ENCODE peak calls at places on chromosomes 13 and 19, in eight cellular contexts. O is GM12865; G is lower leg skin; F is body of pancreas; I is fibroblast of the aortic adventitia; B is brain microvascular endothelial cell; N is B cell; Z is CD8-positive, alpha-beta T cell. R is an unnamed sample.

GRCh38 chr13:49587311-49587847 is 2.0 kb upstream of the RCBTB1 start:
- DNase-seq in G (no peak), O (no peak), F (no peak), Z (no peak), B (peak), N (no peak), I (peak), R (no peak)

GRCh38 chr13:79869326-79869725 is 388.4 kb downstream of the NDFIP2 start:
- DNase-seq in Z (no peak), F (no peak), I (no peak), B (peak), O (no peak), N (no peak), G (no peak), R (peak)

GRCh38 chr13:26589754-26590153 is 32.3 kb downstream of the WASF3 start:
- DNase-seq in O (no peak), I (peak), B (peak), N (no peak), F (peak), G (no peak), Z (no peak), R (no peak)

GRCh38 chr19:21680679-21681078 is 86.7 kb downstream of the ZNF100 start:
- DNase-seq in B (no peak), O (no peak), I (no peak), N (no peak), G (no peak), F (no peak), Z (no peak), R (no peak)

GRCh38 chr19:14519860-14520407 is 1.7 kb upstream of the DNAJB1 start:
- DNase-seq in G (no peak), F (peak), Z (no peak), I (peak), N (no peak), O (no peak), B (no peak), R (peak)

GRCh38 chr19:29547361-29547960 is 21.7 kb downstream of the VSTM2B start:
- DNase-seq in B (no peak), O (no peak), Z (no peak), N (no peak), G (no peak), I (no peak), F (no peak), R (no peak)

GRCh38 chr13:114134944-114135610 is 2.7 kb upstream of the RASA3 start:
- DNase-seq in Z (no peak), G (no peak), N (no peak), B (no peak), F (no peak), O (no peak), I (no peak), R (no peak)

GRCh38 chr19:18280247-18281081 is 958 bp downstream of the JUND start:
- DNase-seq in I (peak), N (peak), F (peak), B (peak), G (peak), O (peak), Z (peak), R (peak)

GRCh38 chr13:43377955-43378354 is 354.6 kb downstream of the DNAJC15 start:
- DNase-seq in Z (no peak), N (no peak), I (peak), G (no peak), B (peak), O (no peak), F (peak), R (no peak)

GRCh38 chr13:32164622-32165268 is 133.2 kb downstream of the FRY start:
- DNase-seq in G (no peak), N (no peak), I (peak), B (peak), F (peak), Z (no peak), O (peak), R (peak)
- TF ChIP-seq CTCF in G (no peak), N (no peak), I (peak), B (peak), F (peak), Z (no peak), O (peak), R (peak)

GRCh38 chr19:49118565-49119410 is at the start of gene C19orf73:
- DNase-seq in B (peak), F (peak), O (peak), N (peak), I (peak), G (peak), Z (peak), R (peak)
- TF ChIP-seq CTCF in B (no peak), F (peak), O (peak), N (peak), I (peak), G (no peak), Z (peak), R (peak)

GRCh38 chr19:40702337-40703012 is 12.0 kb upstream of the NUMBL start:
- DNase-seq in B (no peak), F (peak), Z (no peak), O (no peak), N (no peak), I (peak), G (no peak), R (no peak)
- TF ChIP-seq CTCF in B (peak), F (peak), Z (no peak), O (no peak), N (no peak), I (peak), G (no peak), R (no peak)

GRCh38 chr13:95154441-95154886 is 146.8 kb downstream of the ABCC4 start:
- DNase-seq in N (no peak), Z (no peak), G (no peak), F (no peak), I (peak), B (peak), O (no peak), R (no peak)

GRCh38 chr13:95155093-95155492 is 146.2 kb downstream of the ABCC4 start:
- DNase-seq in G (no peak), O (no peak), I (peak), Z (no peak), B (no peak), N (no peak), F (no peak), R (no peak)

GRCh38 chr13:95153647-95154405 is 147.4 kb downstream of the ABCC4 start:
- DNase-seq in F (no peak), Z (no peak), B (no peak), N (no peak), O (no peak), G (no peak), I (peak), R (no peak)

GRCh38 chr13:95155504-95155903 is 145.7 kb downstream of the ABCC4 start:
- DNase-seq in O (no peak), B (no peak), F (no peak), G (no peak), N (no peak), I (no peak), Z (no peak), R (no peak)

GRCh38 chr13:95156208-95156607 is 145.0 kb downstream of the ABCC4 start:
- DNase-seq in F (no peak), I (peak), N (no peak), B (peak), O (no peak), Z (no peak), G (no peak), R (no peak)
- TF ChIP-seq CTCF in F (peak), I (peak), N (no peak), B (peak), O (no peak), Z (no peak), G (no peak), R (no peak)

DNA sequence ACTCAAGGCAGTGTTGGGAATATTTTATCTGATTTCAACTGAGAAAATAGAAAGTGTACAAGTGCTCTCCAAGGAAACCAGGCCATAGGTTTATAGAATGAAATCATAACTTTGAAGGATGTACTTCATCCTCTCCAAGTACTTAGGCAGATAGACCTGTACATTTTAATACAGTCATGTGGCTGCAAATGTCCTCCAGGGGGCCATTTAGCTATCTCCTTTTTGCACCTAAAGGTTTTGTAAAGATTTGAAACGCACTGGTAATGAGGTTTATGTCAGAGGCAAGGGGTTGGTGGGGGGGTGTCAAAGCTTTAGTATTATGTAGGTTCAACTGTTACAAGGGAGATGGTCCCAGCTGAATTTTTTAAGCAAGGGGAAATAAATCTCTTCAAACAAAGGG is 364.4 kb downstream of the DCT start:
- DNase-seq in F (no peak), B (no peak), I (no peak), O (no peak), G (no peak), Z (no peak), N (no peak), R (no peak)
- TF ChIP-seq CTCF in F (no peak), B (peak), I (no peak), O (no peak), G (no peak), Z (no peak), N (no peak), R (no peak)

GRCh38 chr19:11797491-11797890 is 832 bp upstream of the ZNF491 start:
- DNase-seq in B (peak), Z (peak), G (peak), I (peak), F (peak), O (peak), N (peak), R (peak)
- TF ChIP-seq CTCF in B (peak), Z (peak), G (peak), I (peak), F (peak), O (peak), N (peak), R (peak)

GRCh38 chr19:12864721-12865715 is 16.2 kb downstream of the DNASE2 start:
- DNase-seq in I (no peak), Z (no peak), O (no peak), F (peak), G (no peak), N (no peak), B (no peak), R (no peak)

GRCh38 chr19:12864143-12864542 is 17.1 kb downstream of the DNASE2 start:
- DNase-seq in F (no peak), N (no peak), B (no peak), Z (no peak), O (no peak), G (no peak), I (no peak), R (no peak)

GRCh38 chr19:12858041-12858928 is 20.0 kb downstream of the MAST1 start:
- DNase-seq in F (no peak), B (no peak), I (no peak), G (no peak), N (no peak), O (no peak), Z (no peak), R (no peak)

GRCh38 chr19:12856684-12857083 is 18.4 kb downstream of the MAST1 start:
- DNase-seq in O (no peak), F (no peak), G (no peak), Z (no peak), I (no peak), N (no peak), B (no peak), R (no peak)

DNA sequence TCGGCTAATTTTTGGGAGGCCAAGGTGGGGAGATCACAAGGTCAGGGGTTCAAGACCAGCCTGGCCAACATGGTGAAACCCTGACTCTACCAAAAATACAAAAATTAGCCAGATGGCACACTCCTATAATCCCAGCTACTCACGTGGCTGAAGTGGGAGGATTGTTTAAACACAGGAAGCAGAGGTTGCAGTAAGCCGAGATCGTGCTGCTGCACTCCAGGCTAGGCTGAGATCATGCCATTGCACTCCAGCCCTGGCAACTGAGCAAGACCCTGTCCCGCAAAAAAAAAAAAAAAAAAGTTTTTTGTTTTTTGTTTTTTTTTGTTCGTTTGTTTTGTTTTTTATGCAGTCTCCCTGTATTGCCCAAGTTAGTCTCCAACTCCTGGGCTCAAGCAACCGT is 21.2 kb downstream of the MAST1 start:
- DNase-seq in I (no peak), N (no peak), F (no peak), O (no peak), Z (no peak), G (no peak), B (no peak), R (no peak)
- TF ChIP-seq CTCF in I (no peak), N (no peak), F (no peak), O (no peak), Z (no peak), G (no peak), B (no peak), R (no peak)

DNA sequence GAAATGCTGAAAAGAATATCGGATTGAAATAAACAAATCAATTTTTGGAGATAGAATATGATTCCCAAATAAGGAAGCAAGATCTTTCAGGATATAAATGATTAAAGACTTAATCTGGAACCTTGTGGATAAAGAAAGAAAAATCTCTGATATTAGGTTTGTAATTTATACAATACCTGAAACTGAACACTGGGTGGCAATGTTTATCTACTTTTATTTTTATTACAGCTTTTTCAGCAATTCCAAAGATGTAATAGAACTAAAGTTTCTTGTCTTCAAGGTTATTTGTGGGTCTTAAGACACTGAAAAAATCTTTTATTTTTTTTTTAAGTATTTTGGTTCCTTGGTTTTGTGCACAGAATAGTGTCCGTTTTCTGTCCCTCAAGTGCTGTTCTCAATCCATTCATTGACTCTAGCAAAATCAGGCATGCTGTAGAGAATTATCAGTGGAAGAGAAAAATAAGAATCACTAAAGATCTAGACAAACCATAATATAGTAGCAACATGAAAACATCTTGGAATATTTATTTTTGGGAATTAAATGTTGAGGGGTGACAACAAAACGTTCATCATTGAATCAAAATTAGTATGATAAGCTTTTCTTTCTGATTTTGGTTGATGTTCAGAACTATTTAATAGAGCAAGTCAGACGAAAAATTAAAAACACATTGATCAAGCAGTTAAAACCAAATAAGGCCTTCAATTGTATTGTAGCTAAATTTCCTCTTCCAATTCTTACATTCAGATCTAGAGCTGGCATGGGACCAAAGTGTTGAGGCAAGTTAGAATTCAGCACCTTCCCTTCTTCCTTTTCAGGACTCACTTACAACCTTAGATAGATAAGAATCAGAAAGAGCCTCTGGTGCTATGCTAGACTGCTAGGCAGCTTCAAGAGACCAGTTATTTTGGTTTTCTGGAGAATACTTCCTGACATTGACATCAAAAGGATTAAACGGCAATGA is 704.4 kb upstream of the PCDH20 start:
- DNase-seq in O (peak), B (no peak), F (no peak), Z (no peak), N (no peak), I (peak), G (no peak), R (no peak)
- TF ChIP-seq CTCF in O (no peak), B (peak), F (peak), Z (no peak), N (no peak), I (no peak), G (no peak), R (no peak)

GRCh38 chr13:56351041-56351440 is 789.7 kb upstream of the PRR20A start:
- DNase-seq in O (no peak), I (no peak), G (no peak), F (no peak), B (no peak), Z (no peak), N (no peak), R (no peak)
- TF ChIP-seq CTCF in O (no peak), I (no peak), G (no peak), F (no peak), B (no peak), Z (no peak), N (no peak), R (no peak)

R was measured in Calu3.